ENCODE peak calls at places on chromosome 10, in eight cellular contexts. W is stimulated activated CD8-positive, alpha-beta memory T cell treated with anti-CD3 and anti-CD28 coated beads, Interleukin-4, amount 100 ng/mL, for 4 hours; T is brain pericyte; J is activated naive CD8-positive, alpha-beta T cell treated with anti-CD3 and anti-CD28 coated beads, Interleukin-2, amount 50 U/mL, for 24 hours; E is activated CD8-positive, alpha-beta T cell treated with anti-CD3 and anti-CD28 coated beads, Interleukin-2, amount 10 ng/mL, durations not matched to agents 7 days and 5 days; K is effector CD4-positive, alpha-beta T cell; S is NCI-H82; H is stromal cell of bone marrow. U is an unnamed sample.

GRCh38 chr10:103605359-103606156 is 112.1 kb downstream of the NEURL1 start:
- DNase-seq in H (peak), S (peak), J (peak), K (peak), E (peak), W (no peak), T (no peak), U (peak)

GRCh38 chr10:73998623-73999622 is 1.0 kb downstream of the VCL start:
- DNase-seq in K (no peak), H (peak), W (no peak), S (peak), J (peak), T (peak), E (peak), U (peak)

GRCh38 chr10:103932996-103933395 is 15.0 kb upstream of the STN1 start:
- DNase-seq in S (peak), H (no peak), T (no peak), E (no peak), J (no peak), W (no peak), K (no peak), U (no peak)

GRCh38 chr10:78865518-78865835 is 203.3 kb upstream of the ZMIZ1 start:
- DNase-seq in E (no peak), J (no peak), T (no peak), S (no peak), H (peak), W (no peak), K (no peak), U (peak)

GRCh38 chr10:87750817-87751216 is 67.2 kb downstream of the ATAD1 start:
- DNase-seq in S (no peak), E (no peak), K (no peak), T (no peak), W (no peak), J (no peak), H (no peak), U (no peak)

GRCh38 chr10:104332243-104333036 is 5.8 kb downstream of the ITPRIP start:
- DNase-seq in E (no peak), K (no peak), J (no peak), T (no peak), S (no peak), W (no peak), H (no peak), U (no peak)

GRCh38 chr10:133377025-133377817 is 1.8 kb upstream of the PAOX start:
- DNase-seq in T (no peak), H (no peak), K (no peak), J (no peak), S (no peak), W (no peak), E (no peak), U (no peak)

GRCh38 chr10:77082601-77083252 is 554.9 kb downstream of the KCNMA1 start:
- DNase-seq in E (no peak), K (no peak), J (no peak), T (no peak), W (no peak), S (peak), H (no peak), U (no peak)

GRCh38 chr10:93352638-93353383 is 129.3 kb downstream of the MYOF start:
- DNase-seq in S (peak), K (no peak), E (no peak), J (no peak), W (no peak), H (no peak), T (no peak), U (no peak)

GRCh38 chr10:21234761-21235160 is 290.7 kb downstream of the SKIDA1 start:
- DNase-seq in S (peak), H (no peak), T (no peak), E (no peak), J (no peak), K (no peak), W (no peak), U (no peak)

GRCh38 chr10:78900715-78901430 is 167.9 kb upstream of the ZMIZ1 start:
- DNase-seq in J (no peak), K (no peak), E (no peak), S (no peak), W (no peak), H (no peak), T (no peak), U (no peak)

GRCh38 chr10:13758302-13758701 is 171.5 kb downstream of the PRPF18 start:
- DNase-seq in S (peak), K (no peak), H (no peak), J (no peak), T (no peak), E (no peak), W (no peak), U (no peak)

GRCh38 chr10:20984632-20985031 is 87.5 kb upstream of the NEBL start:
- DNase-seq in K (no peak), S (peak), T (no peak), H (no peak), J (no peak), W (no peak), E (no peak), U (no peak)

GRCh38 chr10:6027929-6028328 is 34.2 kb downstream of the IL2RA start:
- DNase-seq in S (no peak), W (no peak), H (no peak), K (no peak), T (no peak), J (no peak), E (peak), U (no peak)

GRCh38 chr10:20276127-20276979 is 460.1 kb downstream of the PLXDC2 start:
- DNase-seq in T (no peak), J (no peak), K (no peak), S (no peak), H (no peak), E (no peak), W (no peak), U (no peak)

GRCh38 chr10:131111474-131112080 is 199.9 kb downstream of the TCERG1L start:
- DNase-seq in T (no peak), W (no peak), J (no peak), S (no peak), H (no peak), K (no peak), E (no peak), U (no peak)

GRCh38 chr10:7519351-7519750 is 108.5 kb upstream of the SFMBT2 start:
- DNase-seq in T (no peak), W (no peak), H (no peak), S (no peak), E (no peak), J (no peak), K (no peak), U (no peak)

GRCh38 chr10:129765664-129766550 is 198.2 kb downstream of the EBF3 start:
- DNase-seq in S (no peak), W (no peak), H (no peak), K (no peak), T (no peak), E (no peak), J (no peak), U (no peak)

GRCh38 chr10:30885423-30885822 is 146.2 kb downstream of the ZNF438 start:
- DNase-seq in T (no peak), J (no peak), W (no peak), E (no peak), S (no peak), K (no peak), H (no peak), U (no peak)

GRCh38 chr10:52777414-52777813 is 4.8 kb upstream of the MBL2 start:
- DNase-seq in H (no peak), S (no peak), E (no peak), T (no peak), W (no peak), K (no peak), J (no peak), U (no peak)

GRCh38 chr10:132889091-132889490 is 53.3 kb downstream of the CFAP46 start:
- DNase-seq in E (no peak), H (no peak), J (no peak), S (no peak), K (no peak), W (no peak), T (no peak), U (no peak)

GRCh38 chr10:67670401-67670800 is 25.6 kb downstream of the CTNNA3 start:
- DNase-seq in T (no peak), H (no peak), W (no peak), E (no peak), S (no peak), J (no peak), K (no peak), U (no peak)

GRCh38 chr10:88108115-88108610 is 244.7 kb downstream of the PTEN start:
- DNase-seq in K (no peak), E (no peak), T (no peak), J (no peak), S (peak), H (no peak), W (no peak), U (no peak)

GRCh38 chr10:102241037-102241443 is 272 bp downstream of the PITX3 start:
- DNase-seq in S (no peak), J (no peak), T (no peak), E (no peak), H (no peak), W (no peak), K (no peak), U (no peak)

GRCh38 chr10:108336836-108337235 is 1172.3 kb upstream of the SORCS1 start:
- DNase-seq in S (no peak), T (no peak), J (no peak), H (no peak), K (no peak), E (no peak), W (no peak), U (no peak)

GRCh38 chr10:113970641-113971040 is 73.0 kb upstream of the ADRB1 start:
- DNase-seq in S (no peak), K (no peak), T (no peak), E (no peak), H (no peak), W (no peak), J (no peak), U (no peak)

GRCh38 chr10:48243487-48243886 is 31.0 kb downstream of the FRMPD2 start:
- DNase-seq in J (no peak), T (no peak), E (no peak), K (no peak), H (no peak), S (no peak), W (no peak), U (no peak)

U was measured in left colon.